ENCODE peak calls at places on chromosomes 11 and 22, in nine cellular contexts. One of them, this sample, is unnamed.
A peak's percentile ranks its signal among the peaks of the same experiment; 100 is the strongest.

GRCh38 chr22:30187094-30187493 is 59.5 kb downstream of the LIF start:
- DNase-seq in esophagus squamous epithelium: no peak
- DNase-seq in uterus: no peak
- DNase-seq in OCI-LY7: no peak
- DNase-seq in fibroblast of lung: no peak
- DNase-seq in GM23338: no peak
- DNase-seq in transverse colon: no peak
- DNase-seq in heart right ventricle: no peak
- DNase-seq in right lobe of liver: no peak
- DNase-seq in this sample: no peak

GRCh38 chr11:100525635-100526034 is 161.5 kb upstream of the ARHGAP42 start:
- DNase-seq in uterus: no peak
- DNase-seq in OCI-LY7: no peak
- DNase-seq in heart right ventricle: no peak
- DNase-seq in GM23338: peak; percentile 81
- DNase-seq in fibroblast of lung: no peak
- DNase-seq in transverse colon: no peak
- DNase-seq in right lobe of liver: no peak
- DNase-seq in esophagus squamous epithelium: no peak
- DNase-seq in this sample: no peak

GRCh38 chr22:44422742-44423370 is 75.2 kb downstream of the RTL6 start:
- DNase-seq in heart right ventricle: no peak
- DNase-seq in esophagus squamous epithelium: no peak
- DNase-seq in transverse colon: no peak
- DNase-seq in right lobe of liver: no peak
- DNase-seq in fibroblast of lung: no peak
- DNase-seq in uterus: no peak
- DNase-seq in GM23338: no peak
- DNase-seq in OCI-LY7: no peak
- DNase-seq in this sample: no peak

GRCh38 chr11:17162376-17162775 is 45.4 kb downstream of the PIK3C2A start:
- DNase-seq in fibroblast of lung: no peak
- DNase-seq in heart right ventricle: no peak
- DNase-seq in OCI-LY7: no peak
- DNase-seq in GM23338: no peak
- DNase-seq in uterus: no peak
- DNase-seq in right lobe of liver: no peak
- DNase-seq in esophagus squamous epithelium: no peak
- DNase-seq in transverse colon: no peak
- DNase-seq in this sample: no peak

GRCh38 chr22:31583861-31584485 is 78.0 kb downstream of the PISD start:
- DNase-seq in heart right ventricle: no peak
- DNase-seq in esophagus squamous epithelium: no peak
- DNase-seq in right lobe of liver: no peak
- DNase-seq in fibroblast of lung: peak; percentile 57
- DNase-seq in transverse colon: no peak
- DNase-seq in uterus: no peak
- DNase-seq in OCI-LY7: no peak
- DNase-seq in GM23338: no peak
- DNase-seq in this sample: no peak

GRCh38 chr11:18698341-18699268 is at the start of gene TMEM86A:
- DNase-seq in esophagus squamous epithelium: peak; percentile 59
- DNase-seq in GM23338: peak; percentile 96
- DNase-seq in transverse colon: peak; percentile 95
- DNase-seq in OCI-LY7: peak; percentile 88
- DNase-seq in fibroblast of lung: peak; percentile 61
- DNase-seq in right lobe of liver: peak; percentile 98
- DNase-seq in uterus: peak; percentile 93
- DNase-seq in heart right ventricle: peak; percentile 92
- DNase-seq in this sample: no peak

GRCh38 chr22:24693359-24693758 is 81.2 kb downstream of the PIWIL3 start:
- DNase-seq in uterus: no peak
- DNase-seq in fibroblast of lung: peak; percentile 18
- DNase-seq in right lobe of liver: no peak
- DNase-seq in transverse colon: no peak
- DNase-seq in GM23338: no peak
- DNase-seq in OCI-LY7: no peak
- DNase-seq in heart right ventricle: no peak
- DNase-seq in esophagus squamous epithelium: no peak
- DNase-seq in this sample: no peak

GRCh38 chr11:94740083-94740974 is 27.8 kb upstream of the AMOTL1 start:
- DNase-seq in OCI-LY7: no peak
- DNase-seq in uterus: peak; percentile 53
- DNase-seq in esophagus squamous epithelium: no peak
- DNase-seq in right lobe of liver: no peak
- DNase-seq in GM23338: peak; percentile 70
- DNase-seq in heart right ventricle: peak; percentile 54
- DNase-seq in fibroblast of lung: no peak
- DNase-seq in transverse colon: peak; percentile 24
- DNase-seq in this sample: no peak

GRCh38 chr11:121212696-121213567 is 79.6 kb upstream of the SC5D start:
- DNase-seq in uterus: no peak
- DNase-seq in esophagus squamous epithelium: no peak
- DNase-seq in GM23338: no peak
- DNase-seq in OCI-LY7: no peak
- DNase-seq in right lobe of liver: peak; percentile 65
- DNase-seq in fibroblast of lung: no peak
- DNase-seq in transverse colon: no peak
- DNase-seq in heart right ventricle: no peak
- DNase-seq in this sample: no peak

GRCh38 chr11:65314501-65315203 is at the start of gene CDC42EP2:
- DNase-seq in GM23338: peak; percentile 87
- DNase-seq in uterus: peak; percentile 86
- DNase-seq in heart right ventricle: peak; percentile 86
- DNase-seq in right lobe of liver: peak; percentile 94
- DNase-seq in OCI-LY7: peak; percentile 74
- DNase-seq in esophagus squamous epithelium: no peak
- DNase-seq in transverse colon: peak; percentile 92
- DNase-seq in fibroblast of lung: peak; percentile 76
- DNase-seq in this sample: no peak

GRCh38 chr11:67539588-67539987 is 16.3 kb upstream of the CABP2 start:
- DNase-seq in heart right ventricle: no peak
- DNase-seq in uterus: no peak
- DNase-seq in fibroblast of lung: no peak
- DNase-seq in OCI-LY7: no peak
- DNase-seq in transverse colon: no peak
- DNase-seq in GM23338: no peak
- DNase-seq in right lobe of liver: no peak
- DNase-seq in esophagus squamous epithelium: no peak
- DNase-seq in this sample: no peak

GRCh38 chr22:23829845-23830372 is 8.9 kb downstream of the DERL3 start:
- DNase-seq in transverse colon: no peak
- DNase-seq in fibroblast of lung: peak; percentile 81
- DNase-seq in heart right ventricle: no peak
- DNase-seq in GM23338: no peak
- DNase-seq in right lobe of liver: no peak
- DNase-seq in OCI-LY7: no peak
- DNase-seq in esophagus squamous epithelium: no peak
- DNase-seq in uterus: no peak
- DNase-seq in this sample: peak; percentile 82

GRCh38 chr22:38038426-38038825 is 18.8 kb upstream of the PICK1 start:
- DNase-seq in uterus: no peak
- DNase-seq in OCI-LY7: no peak
- DNase-seq in fibroblast of lung: no peak
- DNase-seq in heart right ventricle: no peak
- DNase-seq in esophagus squamous epithelium: no peak
- DNase-seq in right lobe of liver: no peak
- DNase-seq in GM23338: no peak
- DNase-seq in transverse colon: no peak
- DNase-seq in this sample: no peak

GRCh38 chr11:123518496-123519054 is 88.5 kb downstream of the GRAMD1B start:
- DNase-seq in esophagus squamous epithelium: no peak
- DNase-seq in OCI-LY7: no peak
- DNase-seq in right lobe of liver: no peak
- DNase-seq in transverse colon: no peak
- DNase-seq in uterus: no peak
- DNase-seq in heart right ventricle: no peak
- DNase-seq in fibroblast of lung: no peak
- DNase-seq in GM23338: no peak
- DNase-seq in this sample: no peak

GRCh38 chr11:96969251-96969650 is 579.4 kb downstream of the JRKL start:
- DNase-seq in right lobe of liver: no peak
- DNase-seq in uterus: no peak
- DNase-seq in OCI-LY7: no peak
- DNase-seq in GM23338: no peak
- DNase-seq in esophagus squamous epithelium: no peak
- DNase-seq in transverse colon: no peak
- DNase-seq in fibroblast of lung: no peak
- DNase-seq in heart right ventricle: no peak
- DNase-seq in this sample: no peak

GRCh38 chr11:44848203-44848962 is 102.3 kb downstream of the TP53I11 start:
- DNase-seq in transverse colon: no peak
- DNase-seq in uterus: no peak
- DNase-seq in esophagus squamous epithelium: no peak
- DNase-seq in heart right ventricle: no peak
- DNase-seq in fibroblast of lung: no peak
- DNase-seq in right lobe of liver: no peak
- DNase-seq in OCI-LY7: no peak
- DNase-seq in GM23338: peak; percentile 47
- DNase-seq in this sample: no peak

GRCh38 chr22:33112606-33113005 is 54.4 kb upstream of the SYN3 start:
- DNase-seq in right lobe of liver: no peak
- DNase-seq in OCI-LY7: peak; percentile 96
- DNase-seq in uterus: no peak
- DNase-seq in esophagus squamous epithelium: no peak
- DNase-seq in heart right ventricle: no peak
- DNase-seq in fibroblast of lung: no peak
- DNase-seq in transverse colon: no peak
- DNase-seq in GM23338: no peak
- DNase-seq in this sample: no peak

GRCh38 chr22:33114570-33114969 is 56.4 kb upstream of the SYN3 start:
- DNase-seq in fibroblast of lung: no peak
- DNase-seq in uterus: no peak
- DNase-seq in GM23338: no peak
- DNase-seq in transverse colon: no peak
- DNase-seq in heart right ventricle: no peak
- DNase-seq in esophagus squamous epithelium: no peak
- DNase-seq in right lobe of liver: no peak
- DNase-seq in OCI-LY7: no peak
- DNase-seq in this sample: no peak

GRCh38 chr22:33109532-33110148 is 51.5 kb upstream of the SYN3 start:
- DNase-seq in GM23338: no peak
- DNase-seq in esophagus squamous epithelium: no peak
- DNase-seq in fibroblast of lung: no peak
- DNase-seq in OCI-LY7: no peak
- DNase-seq in right lobe of liver: no peak
- DNase-seq in heart right ventricle: no peak
- DNase-seq in uterus: no peak
- DNase-seq in transverse colon: no peak
- DNase-seq in this sample: no peak

GRCh38 chr22:33110562-33111163 is 52.5 kb upstream of the SYN3 start:
- DNase-seq in esophagus squamous epithelium: no peak
- DNase-seq in transverse colon: no peak
- DNase-seq in OCI-LY7: no peak
- DNase-seq in right lobe of liver: no peak
- DNase-seq in heart right ventricle: no peak
- DNase-seq in uterus: no peak
- DNase-seq in GM23338: no peak
- DNase-seq in fibroblast of lung: no peak
- DNase-seq in this sample: no peak

GRCh38 chr22:33111491-33111890 is 53.3 kb upstream of the SYN3 start:
- DNase-seq in fibroblast of lung: no peak
- DNase-seq in right lobe of liver: no peak
- DNase-seq in uterus: no peak
- DNase-seq in esophagus squamous epithelium: no peak
- DNase-seq in OCI-LY7: peak; percentile 54
- DNase-seq in transverse colon: no peak
- DNase-seq in GM23338: peak; percentile 35
- DNase-seq in heart right ventricle: no peak
- DNase-seq in this sample: no peak
- H3K4me3 ChIP-seq in fibroblast of lung: no peak overlapping the region
- H3K4me3 ChIP-seq in right lobe of liver: no peak overlapping the region
- H3K4me3 ChIP-seq in uterus: no peak overlapping the region
- H3K4me3 ChIP-seq in esophagus squamous epithelium: no peak overlapping the region
- H3K4me3 ChIP-seq in OCI-LY7: no peak overlapping the region
- H3K4me3 ChIP-seq in transverse colon: no peak overlapping the region
- H3K4me3 ChIP-seq in GM23338: no peak overlapping the region
- H3K4me3 ChIP-seq in heart right ventricle: no peak overlapping the region
- H3K4me3 ChIP-seq in this sample: no peak overlapping the region

DNA sequence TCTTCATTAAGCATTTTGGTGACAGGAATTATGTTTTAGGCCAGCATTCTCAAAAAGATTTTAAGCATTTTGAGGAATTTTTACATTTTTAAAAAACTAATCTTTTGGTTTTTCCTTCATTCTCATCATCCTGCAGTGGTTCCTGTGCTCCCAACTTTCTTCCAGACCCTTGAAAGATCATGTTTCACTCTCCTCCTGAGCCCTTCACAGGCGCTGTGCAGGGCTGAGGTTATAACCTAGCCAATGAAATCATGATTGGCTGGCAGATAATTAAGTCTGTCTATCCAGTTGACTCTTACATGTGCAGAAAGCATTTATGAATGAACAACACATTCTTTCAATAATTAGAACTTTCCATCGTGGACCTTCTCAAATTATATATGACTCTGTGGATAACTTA is 226.3 kb downstream of the DDX10 start:
- DNase-seq in transverse colon: no peak
- DNase-seq in fibroblast of lung: no peak
- DNase-seq in uterus: no peak
- DNase-seq in heart right ventricle: no peak
- DNase-seq in right lobe of liver: no peak
- DNase-seq in GM23338: no peak
- DNase-seq in esophagus squamous epithelium: no peak
- DNase-seq in OCI-LY7: no peak
- DNase-seq in this sample: no peak
- TF ChIP-seq CTCF in transverse colon: no peak
- TF ChIP-seq CTCF in fibroblast of lung: no peak
- TF ChIP-seq CTCF in uterus: no peak
- TF ChIP-seq CTCF in heart right ventricle: no peak
- TF ChIP-seq CTCF in right lobe of liver: no peak
- TF ChIP-seq CTCF in GM23338: no peak
- TF ChIP-seq CTCF in esophagus squamous epithelium: no peak
- TF ChIP-seq CTCF in OCI-LY7: no peak
- TF ChIP-seq CTCF in this sample: no peak

GRCh38 chr22:49785841-49786451 is 41.7 kb downstream of the BRD1 start:
- DNase-seq in heart right ventricle: no peak
- DNase-seq in right lobe of liver: peak; percentile 18
- DNase-seq in fibroblast of lung: no peak
- DNase-seq in OCI-LY7: no peak
- DNase-seq in uterus: no peak
- DNase-seq in transverse colon: no peak
- DNase-seq in esophagus squamous epithelium: no peak
- DNase-seq in GM23338: no peak
- DNase-seq in this sample: no peak
- H3K36me3 ChIP-seq in heart right ventricle: peaks cover 67% of the 10 kb centered on the region
- H3K36me3 ChIP-seq in right lobe of liver: no peaks in the 10 kb centered on the region
- H3K36me3 ChIP-seq in fibroblast of lung: peaks cover 17% of the 10 kb centered on the region
- H3K36me3 ChIP-seq in OCI-LY7: peaks cover 61% of the 10 kb centered on the region
- H3K36me3 ChIP-seq in uterus: no peaks in the 10 kb centered on the region
- H3K36me3 ChIP-seq in transverse colon: peaks cover 8% of the 10 kb centered on the region
- H3K36me3 ChIP-seq in esophagus squamous epithelium: peaks cover 96% of the 10 kb centered on the region
- H3K36me3 ChIP-seq in GM23338: no peaks in the 10 kb centered on the region
- H3K36me3 ChIP-seq in this sample: peaks cover 22% of the 10 kb centered on the region

DNA sequence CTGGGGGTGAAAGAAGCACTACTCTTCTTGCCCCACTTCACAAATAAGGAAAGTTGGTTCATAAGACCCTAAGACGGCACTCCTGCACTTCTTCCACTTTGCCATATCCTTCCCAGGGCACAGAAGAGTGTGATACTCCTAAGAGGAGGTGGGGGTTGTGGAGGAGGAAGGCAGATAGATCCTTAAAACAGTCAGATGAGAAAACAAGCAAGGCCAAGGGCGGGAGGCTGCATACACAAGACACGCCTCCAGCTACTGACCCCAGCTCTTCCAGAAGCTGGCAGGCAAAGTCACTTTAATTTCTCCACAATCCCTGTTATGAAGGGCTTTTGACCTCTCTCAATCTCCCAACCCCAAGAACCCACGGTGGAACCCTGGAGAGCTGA is 1.6 kb upstream of the CHRM4 start:
- DNase-seq in esophagus squamous epithelium: no peak
- DNase-seq in GM23338: no peak
- DNase-seq in uterus: no peak
- DNase-seq in heart right ventricle: no peak
- DNase-seq in right lobe of liver: no peak
- DNase-seq in OCI-LY7: no peak
- DNase-seq in fibroblast of lung: no peak
- DNase-seq in transverse colon: no peak
- DNase-seq in this sample: no peak
- H3K4me3 ChIP-seq in esophagus squamous epithelium: no peak overlapping the region
- H3K4me3 ChIP-seq in GM23338: peak overlapping the region; percentile 76
- H3K4me3 ChIP-seq in uterus: no peak overlapping the region
- H3K4me3 ChIP-seq in heart right ventricle: peak overlapping the region; percentile 50
- H3K4me3 ChIP-seq in right lobe of liver: no peak overlapping the region
- H3K4me3 ChIP-seq in OCI-LY7: no peak overlapping the region
- H3K4me3 ChIP-seq in fibroblast of lung: no peak overlapping the region
- H3K4me3 ChIP-seq in transverse colon: no peak overlapping the region
- H3K4me3 ChIP-seq in this sample: no peak overlapping the region